ENCODE peak calls at places on chromosomes 11 and 22, in eight cellular contexts. T is CD8-positive, alpha-beta T cell; I is CD4-positive, alpha-beta T cell; K is HFF-Myc; Y is choroid plexus epithelial cell; E is Caco-2; A is WTC11; W is progenitor cell of endocrine pancreas. U is an unnamed sample.

GRCh38 chr11:45087761-45088160 is 58.7 kb upstream of the PRDM11 start:
- DNase-seq in T (no peak), I (no peak), K (no peak), Y (no peak), E (no peak), A (no peak), W (no peak), U (peak; percentile 53)

GRCh38 chr11:106585061-106585460 is 433.2 kb downstream of the GUCY1A2 start:
- DNase-seq in T (no peak), I (no peak), K (peak; percentile 4), Y (peak; percentile 79), E (peak; percentile 25), A (no peak), W (no peak), U (no peak)

GRCh38 chr11:43832536-43832935 is 48.1 kb upstream of the ALKBH3 start:
- DNase-seq in T (no peak), I (no peak), K (no peak), Y (no peak), E (no peak), A (no peak), W (no peak), U (no peak)

GRCh38 chr22:23178512-23179254 is 1.6 kb upstream of the BCR start:
- DNase-seq in T (peak; percentile 51), I (peak; percentile 33), K (peak; percentile 33), Y (peak; percentile 65), E (peak; percentile 82), A (peak; percentile 84), W (peak; percentile 64), U (peak; percentile 76)

GRCh38 chr11:66186470-66186869 is 82.0 kb upstream of the RAB1B start:
- DNase-seq in T (no peak), I (no peak), K (no peak), Y (no peak), E (no peak), A (no peak), W (no peak), U (no peak)

GRCh38 chr22:30565341-30565740 is 9.1 kb downstream of the GAL3ST1 start:
- DNase-seq in T (no peak), I (no peak), K (no peak), Y (peak; percentile 32), E (no peak), A (no peak), W (no peak), U (no peak)

GRCh38 chr11:117045196-117045595 is 53.0 kb downstream of the SIK3 start:
- DNase-seq in T (no peak), I (no peak), K (peak; percentile 90), Y (peak; percentile 72), E (no peak), A (no peak), W (no peak), U (no peak)

GRCh38 chr22:34454598-34454997 is 534.3 kb upstream of the LARGE1 start:
- DNase-seq in T (no peak), I (no peak), K (no peak), Y (no peak), E (no peak), A (no peak), W (no peak), U (no peak)

GRCh38 chr22:40531951-40532900 is 104.3 kb downstream of the MRTFA start:
- DNase-seq in T (no peak), I (no peak), K (no peak), Y (no peak), E (no peak), A (no peak), W (no peak), U (no peak)

GRCh38 chr11:121800704-121801516 is 315.1 kb downstream of the BLID start:
- DNase-seq in T (no peak), I (no peak), K (no peak), Y (peak; percentile 83), E (no peak), A (peak; percentile 79), W (no peak), U (no peak)

GRCh38 chr22:46013460-46014416 is 36.8 kb upstream of the WNT7B start:
- DNase-seq in T (peak; percentile 82), I (peak; percentile 68), K (peak; percentile 89), Y (peak; percentile 97), E (peak; percentile 96), A (peak; percentile 89), W (peak; percentile 91), U (peak; percentile 90)

GRCh38 chr22:32106930-32107329 is 52.2 kb downstream of the C22orf42 start:
- DNase-seq in T (no peak), I (no peak), K (no peak), Y (peak; percentile 26), E (peak; percentile 48), A (peak; percentile 68), W (peak; percentile 37), U (peak; percentile 41)

GRCh38 chr11:108223449-108224149 is 732 bp downstream of the ATM start:
- DNase-seq in T (peak; percentile 16), I (peak; percentile 16), K (no peak), Y (peak; percentile 38), E (peak; percentile 26), A (no peak), W (no peak), U (no peak)

GRCh38 chr22:24994070-24994763 is 41.7 kb downstream of the KIAA1671 start:
- DNase-seq in T (no peak), I (no peak), K (no peak), Y (no peak), E (no peak), A (peak; percentile 64), W (no peak), U (no peak)

GRCh38 chr22:50505776-50506610 is 1.5 kb downstream of the LMF2 start:
- DNase-seq in T (no peak), I (no peak), K (no peak), Y (no peak), E (no peak), A (no peak), W (no peak), U (no peak)

GRCh38 chr22:50508897-50509296 is 873 bp downstream of the NCAPH2 start:
- DNase-seq in T (no peak), I (no peak), K (no peak), Y (no peak), E (no peak), A (no peak), W (no peak), U (no peak)

GRCh38 chr22:50507991-50508884 is at the start of gene NCAPH2:
- DNase-seq in T (no peak), I (peak; percentile 94), K (peak; percentile 91), Y (peak; percentile 98), E (peak; percentile 96), A (peak; percentile 97), W (no peak), U (peak; percentile 97)

GRCh38 chr22:50506611-50507420 is 686 bp downstream of the LMF2 start:
- DNase-seq in T (no peak), I (peak; percentile 17), K (no peak), Y (no peak), E (peak; percentile 25), A (no peak), W (no peak), U (no peak)

GRCh38 chr22:50507421-50507990 is at the start of gene LMF2:
- DNase-seq in T (peak; percentile 97), I (peak; percentile 88), K (no peak), Y (no peak), E (peak; percentile 90), A (peak; percentile 90), W (peak; percentile 89), U (peak; percentile 91)
- TF ChIP-seq CTCF in T (no peak), I (no peak), K (no peak), Y (no peak), E (no peak), A (no peak), W (no peak), U (no peak)

GRCh38 chr11:102171101-102171500 is 60.9 kb downstream of the YAP1 start:
- DNase-seq in T (no peak), I (no peak), K (no peak), Y (peak; percentile 86), E (no peak), A (no peak), W (no peak), U (no peak)
- TF ChIP-seq CTCF in T (no peak), I (no peak), K (no peak), Y (no peak), E (no peak), A (no peak), W (no peak), U (no peak)

GRCh38 chr11:783581-784015 is 6.3 kb downstream of the CEND1 start:
- DNase-seq in T (no peak), I (peak; percentile 34), K (peak; percentile 85), Y (peak; percentile 81), E (peak; percentile 81), A (peak; percentile 97), W (peak; percentile 73), U (peak; percentile 77)
- TF ChIP-seq CTCF in T (no peak), I (peak; percentile 47), K (peak; percentile 91), Y (peak; percentile 88), E (peak; percentile 67), A (peak; percentile 57), W (peak; percentile 84), U (peak; percentile 84)

GRCh38 chr11:34750692-34751405 is 130.0 kb downstream of the EHF start:
- DNase-seq in T (no peak), I (no peak), K (no peak), Y (no peak), E (no peak), A (no peak), W (no peak), U (no peak)

GRCh38 chr11:34749666-34750659 is 129.1 kb downstream of the EHF start:
- DNase-seq in T (no peak), I (no peak), K (peak; percentile 20), Y (peak; percentile 95), E (no peak), A (no peak), W (no peak), U (no peak)

GRCh38 chr11:34747261-34747660 is 126.4 kb downstream of the EHF start:
- DNase-seq in T (no peak), I (no peak), K (no peak), Y (no peak), E (peak; percentile 4), A (no peak), W (no peak), U (no peak)

GRCh38 chr11:34745209-34745608 is 124.3 kb downstream of the EHF start:
- DNase-seq in T (no peak), I (no peak), K (no peak), Y (no peak), E (no peak), A (no peak), W (no peak), U (no peak)

DNA sequence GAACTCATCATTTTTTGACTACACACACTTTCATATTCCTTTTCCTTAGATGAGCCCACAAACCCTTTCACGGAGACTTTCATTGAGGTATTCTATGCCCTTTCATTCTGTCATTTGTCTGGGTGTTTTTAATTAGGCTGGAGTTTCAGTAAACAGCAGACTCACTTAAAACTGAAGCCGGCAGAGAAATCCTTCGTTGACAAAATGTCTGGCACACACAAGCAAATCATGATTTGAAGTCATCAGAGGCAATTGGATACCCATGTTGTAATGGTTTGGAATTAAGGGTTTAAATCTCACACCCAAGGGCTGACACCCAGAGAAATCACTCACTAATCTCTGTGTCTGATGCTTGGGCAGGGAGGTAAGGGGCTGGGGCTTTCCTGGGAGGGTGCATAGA is 127.1 kb downstream of the EHF start:
- DNase-seq in T (no peak), I (no peak), K (no peak), Y (no peak), E (no peak), A (no peak), W (no peak), U (no peak)
- TF ChIP-seq CTCF in T (no peak), I (no peak), K (no peak), Y (no peak), E (no peak), A (no peak), W (no peak), U (no peak)